ENCODE peak calls at places on chromosomes 12 and 14, in eight cellular contexts. Y is KBM-7, N is SHP77, A is body of pancreas, W is anterior cingulate cortex, E is NCI-H1417 treated with DMSO at 0.1 percent for 48 hours, S is LHCN-M2, I is HuH-7.5. D is an unnamed sample.

GRCh38 chr14:74664717-74665116 is 48.2 kb downstream of the AREL1 start:
- DNase-seq in Y (no peak), N (no peak), A (no peak), W (no peak), E (no peak), S (no peak), I (no peak), D (no peak)

GRCh38 chr12:105820407-105821140 is 318.2 kb downstream of the NUAK1 start:
- DNase-seq in Y (no peak), N (no peak), A (peak; percentile 25), W (peak; percentile 13), E (no peak), S (peak; percentile 18), I (peak; percentile 47), D (no peak)

GRCh38 chr12:92859650-92860386 is 69.3 kb downstream of the EEA1 start:
- DNase-seq in Y (no peak), N (no peak), A (no peak), W (no peak), E (peak; percentile 82), S (no peak), I (no peak), D (no peak)

GRCh38 chr12:3490848-3491382 is at the start of gene PRMT8:
- DNase-seq in Y (no peak), N (peak; percentile 29), A (no peak), W (no peak), E (no peak), S (no peak), I (no peak), D (peak; percentile 94)

GRCh38 chr12:69966409-69966808 is 141.4 kb downstream of the MYRFL start:
- DNase-seq in Y (no peak), N (no peak), A (no peak), W (no peak), E (no peak), S (peak; percentile 84), I (no peak), D (peak; percentile 83)

GRCh38 chr14:89719371-89720075 is 235.0 kb downstream of the EFCAB11 start:
- DNase-seq in Y (peak; percentile 87), N (no peak), A (no peak), W (no peak), E (no peak), S (no peak), I (no peak), D (no peak)

GRCh38 chr14:100899841-100900771 is 3.4 kb downstream of the RTL1 start:
- DNase-seq in Y (peak; percentile 74), N (peak; percentile 71), A (peak; percentile 21), W (no peak), E (no peak), S (no peak), I (no peak), D (peak; percentile 53)

GRCh38 chr14:55353686-55354467 is 57.8 kb downstream of the ATG14 start:
- DNase-seq in Y (no peak), N (no peak), A (no peak), W (no peak), E (no peak), S (no peak), I (no peak), D (no peak)

GRCh38 chr14:58104808-58105207 is 47.2 kb downstream of the ARMH4 start:
- DNase-seq in Y (no peak), N (no peak), A (no peak), W (no peak), E (no peak), S (peak; percentile 75), I (no peak), D (no peak)

GRCh38 chr14:56423591-56423991 is 156.0 kb upstream of the TMEM260 start:
- DNase-seq in Y (no peak), N (no peak), A (no peak), W (no peak), E (no peak), S (peak; percentile 17), I (no peak), D (no peak)

GRCh38 chr12:100826323-100826722 is 31.7 kb downstream of the ANO4 start:
- DNase-seq in Y (peak; percentile 48), N (no peak), A (peak; percentile 25), W (no peak), E (no peak), S (peak; percentile 37), I (no peak), D (peak; percentile 17)

GRCh38 chr12:89348894-89349669 is 3.2 kb downstream of the DUSP6 start:
- DNase-seq in Y (no peak), N (peak; percentile 49), A (no peak), W (no peak), E (no peak), S (no peak), I (no peak), D (no peak)

GRCh38 chr14:23112359-23113178 is 6.5 kb downstream of the CEBPE start:
- DNase-seq in Y (peak; percentile 75), N (no peak), A (no peak), W (no peak), E (no peak), S (no peak), I (no peak), D (no peak)

GRCh38 chr14:91996951-91997371 is 42.9 kb downstream of the TRIP11 start:
- DNase-seq in Y (peak; percentile 39), N (peak; percentile 27), A (no peak), W (no peak), E (peak; percentile 3), S (peak; percentile 67), I (peak; percentile 9), D (no peak)

GRCh38 chr14:48275301-48275700 is 599.9 kb upstream of the MDGA2 start:
- DNase-seq in Y (no peak), N (no peak), A (no peak), W (no peak), E (no peak), S (no peak), I (no peak), D (no peak)

GRCh38 chr12:14689144-14689543 is 7.3 kb downstream of the GUCY2C start:
- DNase-seq in Y (no peak), N (no peak), A (no peak), W (no peak), E (no peak), S (no peak), I (no peak), D (no peak)

GRCh38 chr12:52338241-52338960 is 17.2 kb upstream of the KRT83 start:
- DNase-seq in Y (no peak), N (no peak), A (no peak), W (no peak), E (no peak), S (peak; percentile 54), I (no peak), D (no peak)

GRCh38 chr14:31420013-31420318 is 384 bp downstream of the HEATR5A start:
- DNase-seq in Y (no peak), N (peak; percentile 54), A (peak; percentile 78), W (peak; percentile 36), E (no peak), S (no peak), I (peak; percentile 99), D (peak; percentile 14)

GRCh38 chr12:54988402-54989054 is 4.0 kb upstream of the TESPA1 start:
- DNase-seq in Y (no peak), N (peak; percentile 67), A (peak; percentile 68), W (peak; percentile 77), E (no peak), S (peak; percentile 72), I (no peak), D (peak; percentile 82)

GRCh38 chr12:43336962-43337555 is 214.9 kb downstream of the ADAMTS20 start:
- DNase-seq in Y (peak; percentile 32), N (no peak), A (no peak), W (no peak), E (no peak), S (peak; percentile 57), I (no peak), D (no peak)

GRCh38 chr12:79668113-79668512 is 22.7 kb downstream of the PAWR start:
- DNase-seq in Y (no peak), N (no peak), A (no peak), W (no peak), E (no peak), S (no peak), I (no peak), D (no peak)

GRCh38 chr12:116545936-116546335 is 13.2 kb upstream of the MAP1LC3B2 start:
- DNase-seq in Y (no peak), N (no peak), A (no peak), W (no peak), E (no peak), S (no peak), I (no peak), D (no peak)

D was measured in posterior cingulate gyrus.